ENCODE peak calls at places on chromosomes 4 and X, in six cellular contexts. P, S, T, M, K and B are unnamed samples.

GRCh38 chr4:95155759-95156451 is 392.9 kb downstream of the UNC5C start:
- DNase-seq in P (peak; percentile 2), S (no peak), T (no peak), M (peak; percentile 53), K (no peak), B (peak; percentile 23)

GRCh38 chrX:11386001-11386523 is 92.8 kb downstream of the AMELX start:
- DNase-seq in P (peak; percentile 8), S (no peak), T (no peak), M (peak; percentile 1), K (peak; percentile 26), B (no peak)

GRCh38 chr4:16227462-16227868 is 1.2 kb upstream of the TAPT1 start:
- DNase-seq in P (peak; percentile 7), S (peak; percentile 21), T (no peak), M (no peak), K (no peak), B (peak; percentile 39)

GRCh38 chr4:4424499-4425115 is 37.7 kb downstream of the NSG1 start:
- DNase-seq in P (no peak), S (no peak), T (no peak), M (no peak), K (no peak), B (no peak)

GRCh38 chrX:22060952-22061351 is 28.8 kb downstream of the PHEX start:
- DNase-seq in P (no peak), S (no peak), T (no peak), M (no peak), K (no peak), B (no peak)

GRCh38 chr4:83932996-83933395 is 397.1 kb downstream of the GPAT3 start:
- DNase-seq in P (no peak), S (no peak), T (no peak), M (no peak), K (no peak), B (no peak)

GRCh38 chr4:81237791-81238190 is 22.8 kb upstream of the PRKG2 start:
- DNase-seq in P (no peak), S (no peak), T (no peak), M (no peak), K (no peak), B (no peak)

GRCh38 chr4:152094851-152095700 is 334.3 kb upstream of the GATB start:
- DNase-seq in P (no peak), S (no peak), T (no peak), M (no peak), K (peak; percentile 33), B (peak; percentile 78)

GRCh38 chr4:147984065-147984777 is 252.3 kb downstream of the ARHGAP10 start:
- DNase-seq in P (peak; percentile 13), S (no peak), T (no peak), M (peak; percentile 12), K (peak; percentile 21), B (peak; percentile 28)

GRCh38 chr4:21697583-21697982 is 251.0 kb downstream of the KCNIP4 start:
- DNase-seq in P (peak; percentile 23), S (no peak), T (no peak), M (no peak), K (no peak), B (no peak)

GRCh38 chr4:57233391-57233790 is 123.2 kb upstream of the IGFBP7 start:
- DNase-seq in P (no peak), S (no peak), T (no peak), M (no peak), K (peak; percentile 1), B (peak; percentile 16)

GRCh38 chrX:53320543-53321215 is 39.3 kb upstream of the IQSEC2 start:
- DNase-seq in P (no peak), S (no peak), T (no peak), M (no peak), K (no peak), B (no peak)

GRCh38 chrX:95536111-95536510 is 1148.5 kb upstream of the DIAPH2 start:
- DNase-seq in P (no peak), S (no peak), T (no peak), M (no peak), K (no peak), B (no peak)

GRCh38 chr4:158121203-158121586 is 51.6 kb downstream of the GASK1B start:
- DNase-seq in P (peak; percentile 17), S (peak; percentile 19), T (no peak), M (peak; percentile 52), K (peak; percentile 98), B (peak; percentile 59)